ENCODE peak calls at places on chromosomes 2 and 18, in five cellular contexts. One of them, this sample, is unnamed.

GRCh38 chr2:86485103-86485502 is 43.9 kb downstream of the KDM3A start:
- DNase-seq in left cardiac atrium: no peak
- DNase-seq in NCI-H2081: no peak
- DNase-seq in AG09319: no peak
- DNase-seq in activated T-cell treated with anti-CD3 and anti-CD28 coated beads, Interleukin-2, amount 50 U/mL, for 72 hours: no peak
- DNase-seq in this sample: no peak

GRCh38 chr2:16177671-16178180 is 237.4 kb downstream of the MYCN start:
- DNase-seq in AG09319: no peak
- DNase-seq in NCI-H2081: no peak
- DNase-seq in left cardiac atrium: no peak
- DNase-seq in activated T-cell treated with anti-CD3 and anti-CD28 coated beads, Interleukin-2, amount 50 U/mL, for 72 hours: no peak
- DNase-seq in this sample: no peak

GRCh38 chr2:52862801-52863200 is 904.8 kb upstream of the CHAC2 start:
- DNase-seq in AG09319: no peak
- DNase-seq in NCI-H2081: no peak
- DNase-seq in left cardiac atrium: no peak
- DNase-seq in activated T-cell treated with anti-CD3 and anti-CD28 coated beads, Interleukin-2, amount 50 U/mL, for 72 hours: no peak
- DNase-seq in this sample: peak

GRCh38 chr2:139940701-139941100 is 1160.5 kb upstream of the NXPH2 start:
- DNase-seq in activated T-cell treated with anti-CD3 and anti-CD28 coated beads, Interleukin-2, amount 50 U/mL, for 72 hours: no peak
- DNase-seq in AG09319: no peak
- DNase-seq in NCI-H2081: no peak
- DNase-seq in left cardiac atrium: no peak
- DNase-seq in this sample: no peak

GRCh38 chr2:128309341-128310093 is 9.2 kb downstream of the HS6ST1 start:
- DNase-seq in left cardiac atrium: peak
- DNase-seq in NCI-H2081: peak
- DNase-seq in AG09319: no peak
- DNase-seq in activated T-cell treated with anti-CD3 and anti-CD28 coated beads, Interleukin-2, amount 50 U/mL, for 72 hours: no peak
- DNase-seq in this sample: no peak

GRCh38 chr18:13376841-13377351 is 158.3 kb downstream of the LDLRAD4 start:
- DNase-seq in left cardiac atrium: no peak
- DNase-seq in activated T-cell treated with anti-CD3 and anti-CD28 coated beads, Interleukin-2, amount 50 U/mL, for 72 hours: peak
- DNase-seq in AG09319: no peak
- DNase-seq in NCI-H2081: no peak
- DNase-seq in this sample: no peak

GRCh38 chr2:98269274-98269673 is 77.0 kb upstream of the CNGA3 start:
- DNase-seq in AG09319: peak
- DNase-seq in activated T-cell treated with anti-CD3 and anti-CD28 coated beads, Interleukin-2, amount 50 U/mL, for 72 hours: peak
- DNase-seq in NCI-H2081: peak
- DNase-seq in left cardiac atrium: no peak
- DNase-seq in this sample: peak

GRCh38 chr2:25912851-25913695 is 34.8 kb upstream of the ASXL2 start:
- DNase-seq in NCI-H2081: no peak
- DNase-seq in left cardiac atrium: no peak
- DNase-seq in activated T-cell treated with anti-CD3 and anti-CD28 coated beads, Interleukin-2, amount 50 U/mL, for 72 hours: no peak
- DNase-seq in AG09319: peak
- DNase-seq in this sample: no peak

GRCh38 chr2:10057231-10058107 is 14.1 kb downstream of the KLF11 start:
- DNase-seq in left cardiac atrium: peak
- DNase-seq in AG09319: peak
- DNase-seq in NCI-H2081: no peak
- DNase-seq in activated T-cell treated with anti-CD3 and anti-CD28 coated beads, Interleukin-2, amount 50 U/mL, for 72 hours: no peak
- DNase-seq in this sample: no peak

GRCh38 chr2:53559302-53559967 is 208.2 kb upstream of the CHAC2 start:
- DNase-seq in AG09319: no peak
- DNase-seq in activated T-cell treated with anti-CD3 and anti-CD28 coated beads, Interleukin-2, amount 50 U/mL, for 72 hours: no peak
- DNase-seq in NCI-H2081: no peak
- DNase-seq in left cardiac atrium: no peak
- DNase-seq in this sample: peak

GRCh38 chr2:173248381-173248780 is 106.3 kb upstream of the CDCA7 start:
- DNase-seq in activated T-cell treated with anti-CD3 and anti-CD28 coated beads, Interleukin-2, amount 50 U/mL, for 72 hours: no peak
- DNase-seq in AG09319: no peak
- DNase-seq in left cardiac atrium: no peak
- DNase-seq in NCI-H2081: peak
- DNase-seq in this sample: no peak

GRCh38 chr2:118246726-118247125 is 158.5 kb downstream of the INSIG2 start:
- DNase-seq in activated T-cell treated with anti-CD3 and anti-CD28 coated beads, Interleukin-2, amount 50 U/mL, for 72 hours: no peak
- DNase-seq in AG09319: no peak
- DNase-seq in NCI-H2081: no peak
- DNase-seq in left cardiac atrium: peak
- DNase-seq in this sample: no peak

GRCh38 chr2:173961346-173961705 is 3.8 kb downstream of the SP3 start:
- DNase-seq in left cardiac atrium: no peak
- DNase-seq in NCI-H2081: peak
- DNase-seq in activated T-cell treated with anti-CD3 and anti-CD28 coated beads, Interleukin-2, amount 50 U/mL, for 72 hours: no peak
- DNase-seq in AG09319: no peak
- DNase-seq in this sample: no peak

GRCh38 chr18:33578371-33579146 is 540 bp downstream of the ASXL3 start:
- DNase-seq in NCI-H2081: peak
- DNase-seq in AG09319: no peak
- DNase-seq in left cardiac atrium: peak
- DNase-seq in activated T-cell treated with anti-CD3 and anti-CD28 coated beads, Interleukin-2, amount 50 U/mL, for 72 hours: no peak
- DNase-seq in this sample: no peak

GRCh38 chr2:197633109-197633657 is 42.2 kb downstream of the RFTN2 start:
- DNase-seq in AG09319: no peak
- DNase-seq in NCI-H2081: no peak
- DNase-seq in activated T-cell treated with anti-CD3 and anti-CD28 coated beads, Interleukin-2, amount 50 U/mL, for 72 hours: no peak
- DNase-seq in left cardiac atrium: no peak
- DNase-seq in this sample: no peak

GRCh38 chr2:15979051-15979758 is 38.9 kb downstream of the MYCN start:
- DNase-seq in NCI-H2081: no peak
- DNase-seq in left cardiac atrium: no peak
- DNase-seq in activated T-cell treated with anti-CD3 and anti-CD28 coated beads, Interleukin-2, amount 50 U/mL, for 72 hours: no peak
- DNase-seq in AG09319: no peak
- DNase-seq in this sample: no peak

GRCh38 chr2:190181066-190181681 is 118.6 kb upstream of the MSTN start:
- DNase-seq in left cardiac atrium: no peak
- DNase-seq in NCI-H2081: peak
- DNase-seq in AG09319: no peak
- DNase-seq in activated T-cell treated with anti-CD3 and anti-CD28 coated beads, Interleukin-2, amount 50 U/mL, for 72 hours: no peak
- DNase-seq in this sample: peak